ENCODE peak calls at places on chromosomes 6 and 20, in nine cellular contexts. Y is hypothalamus; W is fibroblast of the conjunctiva; Z is uterus; M is amygdala; B is psoas muscle; J is NCI-H1417; T is naive thymus-derived CD8-positive, alpha-beta T cell; N is stimulated activated CD4-positive, alpha-beta T cell treated with anti-CD3 and anti-CD28 coated beads, Interleukin-1b, Interleukin-23, amount 100 ng/mL, for 48 hours. F is an unnamed sample.

GRCh38 chr20:55153321-55153720 is 677.9 kb downstream of the DOK5 start:
- DNase-seq in Y (no peak), W (no peak), Z (no peak), M (no peak), B (no peak), J (no peak), T (no peak), N (no peak), F (no peak)

GRCh38 chr6:134178230-134179044 is 126.0 kb upstream of the SLC2A12 start:
- DNase-seq in Y (peak), W (peak), Z (peak), M (peak), B (peak), J (no peak), T (peak), N (peak), F (peak)

GRCh38 chr20:17966432-17967312 is 1.9 kb downstream of the SNX5 start:
- DNase-seq in Y (no peak), W (no peak), Z (no peak), M (no peak), B (no peak), J (peak), T (no peak), N (no peak), F (no peak)

GRCh38 chr20:40633123-40633850 is 55.7 kb downstream of the MAFB start:
- DNase-seq in Y (no peak), W (no peak), Z (no peak), M (no peak), B (no peak), J (no peak), T (no peak), N (no peak), F (no peak)

GRCh38 chr20:40750541-40750940 is 61.5 kb upstream of the MAFB start:
- DNase-seq in Y (no peak), W (no peak), Z (no peak), M (no peak), B (no peak), J (no peak), T (no peak), N (no peak), F (no peak)

GRCh38 chr6:92271101-92271500 is 1148.3 kb downstream of the EPHA7 start:
- DNase-seq in Y (no peak), W (no peak), Z (no peak), M (no peak), B (no peak), J (no peak), T (no peak), N (no peak), F (no peak)

GRCh38 chr20:51204051-51204450 is 181.1 kb upstream of the KCNG1 start:
- DNase-seq in Y (no peak), W (no peak), Z (no peak), M (no peak), B (no peak), J (no peak), T (no peak), N (no peak), F (no peak)

GRCh38 chr6:170112583-170112860 is 178.4 kb downstream of the DLL1 start:
- DNase-seq in Y (no peak), W (no peak), Z (no peak), M (no peak), B (no peak), J (no peak), T (no peak), N (no peak), F (no peak)

GRCh38 chr20:47487175-47487917 is 14.3 kb upstream of the NCOA3 start:
- DNase-seq in Y (no peak), W (no peak), Z (no peak), M (no peak), B (no peak), J (no peak), T (peak), N (peak), F (peak)

F was measured in T-helper 1 cell.